ENCODE peak calls at places on chromosomes 5 and 9, in six cellular contexts. V is Caco-2, O is cardiac fibroblast, X is fibroblast of villous mesenchyme, I is fibroblast of lung, U is GM23248. S is an unnamed sample.

GRCh38 chr5:31692561-31693221 is 53.8 kb downstream of the PDZD2 start:
- DNase-seq in V (no peak), O (no peak), X (no peak), I (no peak), U (no peak), S (no peak)

GRCh38 chr5:128290152-128290858 is 206.7 kb downstream of the SLC12A2 start:
- DNase-seq in V (no peak), O (peak), X (no peak), I (no peak), U (peak), S (no peak)

GRCh38 chr9:104087894-104088293 is 6.2 kb upstream of the SMC2 start:
- DNase-seq in V (no peak), O (no peak), X (no peak), I (no peak), U (no peak), S (no peak)

GRCh38 chr5:75037106-75037505 is 15.3 kb downstream of the GCNT4 start:
- DNase-seq in V (peak), O (peak), X (peak), I (peak), U (peak), S (peak)

GRCh38 chr5:136006767-136007251 is 22.0 kb upstream of the TGFBI start:
- DNase-seq in V (no peak), O (peak), X (no peak), I (peak), U (peak), S (no peak)

GRCh38 chr5:129061849-129062248 is 32.7 kb upstream of the ISOC1 start:
- DNase-seq in V (no peak), O (no peak), X (no peak), I (no peak), U (no peak), S (no peak)

GRCh38 chr5:178673801-178674200 is 47.0 kb upstream of the CLK4 start:
- DNase-seq in V (no peak), O (no peak), X (no peak), I (no peak), U (no peak), S (no peak)

GRCh38 chr5:131110256-131110594 is 54.8 kb downstream of the HINT1 start:
- DNase-seq in V (no peak), O (no peak), X (no peak), I (no peak), U (no peak), S (no peak)

GRCh38 chr9:4167040-4167671 is 132.7 kb downstream of the GLIS3 start:
- DNase-seq in V (no peak), O (peak), X (peak), I (peak), U (peak), S (peak)

GRCh38 chr5:665956-666711 is 27.0 kb downstream of the TPPP start:
- DNase-seq in V (no peak), O (no peak), X (no peak), I (no peak), U (no peak), S (no peak)

GRCh38 chr5:6252581-6252980 is 125.8 kb downstream of the MED10 start:
- DNase-seq in V (no peak), O (no peak), X (no peak), I (no peak), U (no peak), S (no peak)

GRCh38 chr9:128945798-128946501 is 1.5 kb downstream of the DOLK start:
- DNase-seq in V (no peak), O (no peak), X (no peak), I (no peak), U (no peak), S (no peak)

GRCh38 chr5:72649449-72649848 is 142.2 kb upstream of the ZNF366 start:
- DNase-seq in V (no peak), O (peak), X (peak), I (no peak), U (peak), S (no peak)

GRCh38 chr5:153905214-153905613 is 133.5 kb downstream of the FAM114A2 start:
- DNase-seq in V (no peak), O (no peak), X (no peak), I (peak), U (no peak), S (no peak)

GRCh38 chr5:83731638-83732037 is 11.0 kb upstream of the HAPLN1 start:
- DNase-seq in V (no peak), O (no peak), X (no peak), I (no peak), U (no peak), S (no peak)

GRCh38 chr5:180860273-180860886 is 696 bp downstream of the ZFP62 start:
- DNase-seq in V (peak), O (peak), X (no peak), I (peak), U (peak), S (no peak)

GRCh38 chr9:69549310-69550202 is 122.6 kb downstream of the APBA1 start:
- DNase-seq in V (peak), O (peak), X (peak), I (peak), U (peak), S (no peak)

GRCh38 chr9:133608382-133608781 is 807 bp downstream of the FAM163B start:
- DNase-seq in V (no peak), O (no peak), X (no peak), I (no peak), U (no peak), S (no peak)

GRCh38 chr5:86864022-86864421 is 246.3 kb downstream of the COX7C start:
- DNase-seq in V (no peak), O (no peak), X (no peak), I (no peak), U (no peak), S (no peak)

GRCh38 chr9:4068449-4068848 is 231.4 kb downstream of the GLIS3 start:
- DNase-seq in V (peak), O (no peak), X (no peak), I (no peak), U (no peak), S (no peak)

GRCh38 chr9:133876144-133876543 is 116.0 kb downstream of the VAV2 start:
- DNase-seq in V (peak), O (peak), X (no peak), I (no peak), U (no peak), S (no peak)

GRCh38 chr5:125331987-125332628 is 585.7 kb upstream of the ZNF608 start:
- DNase-seq in V (no peak), O (no peak), X (no peak), I (no peak), U (no peak), S (no peak)

GRCh38 chr9:1875921-1876448 is 139.2 kb upstream of the SMARCA2 start:
- DNase-seq in V (no peak), O (no peak), X (no peak), I (no peak), U (no peak), S (no peak)

GRCh38 chr5:139295692-139296091 is 2.2 kb downstream of the MATR3 start:
- DNase-seq in V (no peak), O (peak), X (no peak), I (no peak), U (peak), S (no peak)

GRCh38 chr5:178293400-178293799 is 60.8 kb upstream of the PHYKPL start:
- DNase-seq in V (no peak), O (no peak), X (no peak), I (no peak), U (no peak), S (no peak)

GRCh38 chr5:135458921-135459331 is 6.8 kb upstream of the TIFAB start:
- DNase-seq in V (no peak), O (peak), X (peak), I (peak), U (peak), S (no peak)

GRCh38 chr5:35869705-35870277 is 13.1 kb downstream of the IL7R start:
- DNase-seq in V (no peak), O (no peak), X (no peak), I (no peak), U (no peak), S (no peak)

GRCh38 chr5:14182761-14183160 is 39.6 kb downstream of the TRIO start:
- DNase-seq in V (no peak), O (no peak), X (no peak), I (no peak), U (no peak), S (no peak)

GRCh38 chr5:132425975-132426524 is 56.5 kb downstream of the SLC22A5 start:
- DNase-seq in V (no peak), O (no peak), X (no peak), I (no peak), U (peak), S (no peak)

GRCh38 chr5:33855396-33855795 is 36.4 kb downstream of the ADAMTS12 start:
- DNase-seq in V (no peak), O (peak), X (no peak), I (no peak), U (peak), S (no peak)

GRCh38 chr9:35287986-35288515 is 126.2 kb downstream of the UNC13B start:
- DNase-seq in V (no peak), O (peak), X (no peak), I (peak), U (peak), S (no peak)

GRCh38 chr5:82641362-82641988 is 363.3 kb upstream of the RPS23 start:
- DNase-seq in V (peak), O (peak), X (peak), I (peak), U (peak), S (peak)

GRCh38 chr9:3887121-3887797 is 361.5 kb upstream of the RFX3 start:
- DNase-seq in V (no peak), O (no peak), X (no peak), I (no peak), U (no peak), S (no peak)

GRCh38 chr9:120474579-120475243 is 105.3 kb downstream of the CDK5RAP2 start:
- DNase-seq in V (no peak), O (peak), X (peak), I (peak), U (peak), S (no peak)

GRCh38 chr9:35487066-35487465 is 2.8 kb upstream of the RUSC2 start:
- DNase-seq in V (no peak), O (no peak), X (no peak), I (no peak), U (peak), S (no peak)

GRCh38 chr9:94084314-94084713 is at the start of gene PTPDC1:
- DNase-seq in V (peak), O (peak), X (peak), I (peak), U (peak), S (peak)

GRCh38 chr9:108852089-108852488 is 3.7 kb downstream of the ACTL7B start:
- DNase-seq in V (peak), O (no peak), X (no peak), I (no peak), U (no peak), S (no peak)

GRCh38 chr5:34717426-34718327 is 61.5 kb downstream of the RAI14 start:
- DNase-seq in V (no peak), O (peak), X (peak), I (peak), U (peak), S (peak)

GRCh38 chr9:112605963-112606699 is 111.8 kb downstream of the INIP start:
- DNase-seq in V (no peak), O (no peak), X (no peak), I (no peak), U (no peak), S (no peak)

DNA sequence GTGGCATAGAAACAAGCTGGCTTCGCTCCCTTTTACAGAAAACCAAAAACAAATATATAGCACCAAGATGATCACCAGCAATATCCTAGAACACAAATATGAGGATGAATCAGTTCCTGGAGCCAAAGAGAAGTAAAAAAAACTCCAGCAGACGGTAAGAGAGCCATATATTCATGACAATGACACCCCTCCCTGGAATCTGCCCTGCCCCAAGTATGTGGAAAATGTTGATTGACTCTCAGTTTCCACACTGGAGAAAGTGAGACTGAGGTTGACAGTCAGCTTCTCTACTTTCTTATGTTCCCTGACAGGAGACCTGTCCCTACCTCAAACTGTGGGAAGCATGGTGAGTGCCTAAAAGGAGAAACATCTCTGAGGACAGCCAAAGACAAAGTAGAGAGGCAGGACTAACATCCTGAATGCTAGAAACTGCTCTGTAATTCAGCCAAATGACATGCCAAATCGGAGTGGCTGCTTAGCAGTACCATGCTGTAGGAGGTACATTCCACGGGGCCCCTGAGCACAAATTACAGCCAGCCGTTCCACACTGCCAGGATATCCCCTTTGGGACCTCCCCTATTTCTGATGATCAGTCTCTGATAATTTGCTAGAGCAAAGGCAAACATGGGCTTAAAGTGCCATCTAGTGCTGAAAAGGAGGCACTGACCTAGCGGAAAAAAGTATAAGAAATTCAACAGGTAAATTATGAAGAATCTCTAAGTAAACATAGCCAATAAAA is 424.0 kb upstream of the RGMB start:
- DNase-seq in V (peak), O (peak), X (peak), I (peak), U (peak), S (no peak)
- H3K4me3 ChIP-seq in V (no peak), O (no peak), X (no peak), I (no peak), U (peak), S (no peak)

DNA sequence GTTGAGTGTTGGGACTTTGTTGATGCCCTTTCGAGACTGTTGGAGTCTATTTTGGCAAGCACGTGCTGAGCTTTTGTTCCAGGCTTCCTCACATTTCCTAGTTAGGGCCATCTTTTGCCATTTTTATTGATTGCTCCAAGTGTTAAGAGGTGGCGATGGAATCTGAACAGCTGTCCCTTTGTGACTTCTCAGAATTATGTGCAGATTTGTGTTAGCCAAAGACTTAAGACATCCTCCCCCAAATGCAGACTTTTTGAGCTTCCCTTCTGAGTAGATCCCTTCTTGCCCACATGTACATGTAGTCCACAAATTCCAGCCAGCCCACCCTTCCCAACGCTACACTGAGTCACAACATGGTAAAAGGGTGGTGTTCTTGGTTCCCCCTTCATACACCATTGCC is 59.2 kb downstream of the SPIN1 start:
- DNase-seq in V (no peak), O (no peak), X (no peak), I (no peak), U (no peak), S (no peak)
- H3K4me3 ChIP-seq in V (no peak), O (no peak), X (no peak), I (no peak), U (no peak), S (no peak)

GRCh38 chr9:8560560-8561525 is 761.3 kb upstream of the DMAC1 start:
- DNase-seq in V (peak), O (no peak), X (peak), I (peak), U (no peak), S (no peak)
- H3K4me3 ChIP-seq in V (no peak), O (no peak), X (no peak), I (no peak), U (no peak), S (no peak)

GRCh38 chr5:61159841-61160240 is 2.4 kb downstream of the SMIM15 start:
- DNase-seq in V (no peak), O (peak), X (no peak), I (peak), U (no peak), S (no peak)

GRCh38 chr5:61159070-61159469 is 3.2 kb downstream of the SMIM15 start:
- DNase-seq in V (no peak), O (no peak), X (no peak), I (no peak), U (peak), S (no peak)

GRCh38 chr5:61162832-61163567 is 732 bp upstream of the SMIM15 start:
- DNase-seq in V (peak), O (peak), X (peak), I (peak), U (peak), S (no peak)

GRCh38 chr5:61162010-61162831 is at the start of gene SMIM15:
- DNase-seq in V (peak), O (peak), X (peak), I (peak), U (peak), S (peak)

DNA sequence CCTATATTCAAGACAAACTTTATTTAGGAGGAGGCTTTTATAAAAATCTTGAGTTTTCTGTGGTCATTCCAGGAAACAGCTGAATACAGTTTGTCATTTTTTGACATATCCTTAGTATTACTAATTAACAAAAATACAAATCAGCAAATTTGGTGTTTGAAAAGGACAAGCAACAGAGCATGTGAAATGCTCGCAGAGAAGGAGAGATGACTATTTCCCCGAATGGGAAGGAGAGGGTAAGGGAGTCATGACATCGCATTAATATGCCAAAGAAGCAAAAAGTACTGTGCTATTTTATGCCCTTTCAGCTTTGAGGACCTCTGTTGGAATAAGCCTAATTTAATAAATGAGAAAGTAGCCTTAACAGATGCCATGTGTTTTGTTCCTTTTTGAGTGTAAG is 1.8 kb downstream of the SMIM15 start:
- DNase-seq in V (no peak), O (no peak), X (no peak), I (no peak), U (no peak), S (no peak)
- H3K4me3 ChIP-seq in V (no peak), O (no peak), X (peak), I (peak), U (peak), S (no peak)

DNA sequence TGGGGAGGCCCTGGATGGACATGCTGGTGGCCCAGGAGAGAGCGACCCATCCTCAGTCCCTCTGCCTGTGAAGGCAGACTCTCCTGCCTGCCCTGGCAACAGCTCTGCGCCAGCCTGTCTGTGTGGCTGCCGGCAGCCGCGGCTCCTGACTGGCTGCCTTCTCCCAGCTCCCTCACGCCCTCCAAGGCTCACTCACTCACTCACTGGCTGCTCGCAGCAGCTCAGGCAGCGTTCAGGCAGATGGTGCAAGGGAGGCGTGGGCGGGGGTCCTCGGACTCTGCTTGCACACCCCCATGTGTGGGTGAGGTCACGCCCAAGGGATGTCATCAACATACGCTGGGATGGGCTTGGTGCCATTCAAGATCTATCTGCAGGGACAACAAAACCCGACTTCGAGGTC is 66.6 kb downstream of the DAB2IP start:
- DNase-seq in V (no peak), O (no peak), X (peak), I (peak), U (peak), S (no peak)
- H3K4me3 ChIP-seq in V (no peak), O (no peak), X (no peak), I (no peak), U (no peak), S (no peak)

DNA sequence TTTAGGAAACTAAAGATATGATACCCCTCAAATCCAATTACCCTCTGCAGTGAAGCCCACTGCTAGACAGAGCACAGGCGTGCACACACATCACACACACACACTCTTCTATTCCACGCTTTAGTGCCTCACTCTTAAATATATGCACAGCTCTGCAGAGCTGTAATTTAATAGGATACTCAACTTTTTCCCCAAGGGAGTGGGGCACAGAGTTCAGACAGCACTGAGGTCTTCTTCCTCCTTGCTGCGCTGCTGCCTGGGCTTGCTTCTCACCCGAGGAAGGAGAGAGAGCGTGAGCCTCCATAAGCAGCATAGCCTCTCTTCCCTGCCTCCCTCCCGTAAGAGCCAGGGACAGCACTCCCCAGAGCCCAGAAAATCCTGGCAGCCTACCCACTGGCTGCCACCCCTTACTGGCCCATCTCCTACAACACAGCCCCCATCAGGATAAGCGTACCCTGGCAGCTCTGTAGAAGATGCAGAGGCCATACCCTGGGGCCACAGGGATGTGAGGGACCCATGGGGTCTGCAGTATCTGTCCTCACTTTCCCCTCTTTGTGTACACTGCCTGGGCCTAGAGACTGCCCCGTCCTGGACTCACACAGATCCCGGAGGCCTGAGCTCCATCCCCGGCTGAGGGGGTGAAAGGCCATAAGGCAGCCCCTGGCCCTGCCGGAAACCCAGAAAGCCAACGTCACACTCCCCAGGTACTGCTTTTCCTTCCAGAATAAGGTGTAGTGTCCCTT is 102.1 kb downstream of the C5orf15 start:
- DNase-seq in V (no peak), O (no peak), X (no peak), I (no peak), U (no peak), S (no peak)
- H3K4me3 ChIP-seq in V (no peak), O (no peak), X (no peak), I (no peak), U (no peak), S (no peak)

GRCh38 chr9:98189412-98189811 is 3.0 kb downstream of the CORO2A start:
- DNase-seq in V (no peak), O (no peak), X (no peak), I (no peak), U (no peak), S (no peak)

GRCh38 chr9:98192503-98193335 is at the start of gene CORO2A:
- DNase-seq in V (peak), O (peak), X (peak), I (peak), U (peak), S (peak)

GRCh38 chr9:98191210-98191609 is 1.2 kb downstream of the CORO2A start:
- DNase-seq in V (peak), O (no peak), X (no peak), I (no peak), U (no peak), S (no peak)

GRCh38 chr9:98191615-98192502 is 578 bp downstream of the CORO2A start:
- DNase-seq in V (peak), O (no peak), X (no peak), I (no peak), U (peak), S (no peak)

GRCh38 chr9:98190757-98191105 is 1.7 kb downstream of the CORO2A start:
- DNase-seq in V (no peak), O (no peak), X (no peak), I (no peak), U (no peak), S (no peak)
- H3K4me3 ChIP-seq in V (peak), O (no peak), X (no peak), I (no peak), U (no peak), S (no peak)

S was measured in AG04450.